ENCODE peak calls at places on chromosome 21, in nine cellular contexts. One of them, this sample, is unnamed.

GRCh38 chr21:15638856-15639549 is 90.8 kb upstream of the USP25 start:
- DNase-seq in stimulated activated CD4-positive, alpha-beta T cell treated with anti-CD3 and anti-CD28 coated beads, Interleukin-1b, Interleukin-23, amount 100 ng/mL, for 24 hours: no peak
- DNase-seq in neuronal stem cell: no peak
- DNase-seq in HFFc6: no peak
- DNase-seq in fibroblast of lung: no peak
- DNase-seq in AG08396: no peak
- DNase-seq in NB4: no peak
- DNase-seq in PC-3: peak
- DNase-seq in choroid plexus epithelial cell: peak
- DNase-seq in this sample: no peak

GRCh38 chr21:26835714-26836265 is 9.4 kb downstream of the ADAMTS1 start:
- DNase-seq in choroid plexus epithelial cell: no peak
- DNase-seq in stimulated activated CD4-positive, alpha-beta T cell treated with anti-CD3 and anti-CD28 coated beads, Interleukin-1b, Interleukin-23, amount 100 ng/mL, for 24 hours: no peak
- DNase-seq in fibroblast of lung: no peak
- DNase-seq in PC-3: no peak
- DNase-seq in AG08396: no peak
- DNase-seq in NB4: no peak
- DNase-seq in neuronal stem cell: no peak
- DNase-seq in HFFc6: no peak
- DNase-seq in this sample: no peak

GRCh38 chr21:29332461-29333354 is 34.0 kb downstream of the BACH1 start:
- DNase-seq in choroid plexus epithelial cell: peak
- DNase-seq in PC-3: peak
- DNase-seq in neuronal stem cell: no peak
- DNase-seq in fibroblast of lung: peak
- DNase-seq in AG08396: no peak
- DNase-seq in stimulated activated CD4-positive, alpha-beta T cell treated with anti-CD3 and anti-CD28 coated beads, Interleukin-1b, Interleukin-23, amount 100 ng/mL, for 24 hours: no peak
- DNase-seq in HFFc6: peak
- DNase-seq in NB4: no peak
- DNase-seq in this sample: no peak

GRCh38 chr21:45447821-45448220 is 42.9 kb downstream of the COL18A1 start:
- DNase-seq in HFFc6: no peak
- DNase-seq in NB4: no peak
- DNase-seq in AG08396: no peak
- DNase-seq in stimulated activated CD4-positive, alpha-beta T cell treated with anti-CD3 and anti-CD28 coated beads, Interleukin-1b, Interleukin-23, amount 100 ng/mL, for 24 hours: no peak
- DNase-seq in neuronal stem cell: no peak
- DNase-seq in PC-3: peak
- DNase-seq in fibroblast of lung: no peak
- DNase-seq in choroid plexus epithelial cell: no peak
- DNase-seq in this sample: no peak

GRCh38 chr21:27648560-27648959 is 681.7 kb upstream of the ADAMTS5 start:
- DNase-seq in neuronal stem cell: no peak
- DNase-seq in HFFc6: peak
- DNase-seq in PC-3: peak
- DNase-seq in NB4: no peak
- DNase-seq in fibroblast of lung: peak
- DNase-seq in stimulated activated CD4-positive, alpha-beta T cell treated with anti-CD3 and anti-CD28 coated beads, Interleukin-1b, Interleukin-23, amount 100 ng/mL, for 24 hours: no peak
- DNase-seq in choroid plexus epithelial cell: peak
- DNase-seq in AG08396: peak
- DNase-seq in this sample: peak

GRCh38 chr21:29585462-29585861 is 286.7 kb downstream of the BACH1 start:
- DNase-seq in fibroblast of lung: no peak
- DNase-seq in choroid plexus epithelial cell: no peak
- DNase-seq in NB4: no peak
- DNase-seq in AG08396: no peak
- DNase-seq in HFFc6: no peak
- DNase-seq in stimulated activated CD4-positive, alpha-beta T cell treated with anti-CD3 and anti-CD28 coated beads, Interleukin-1b, Interleukin-23, amount 100 ng/mL, for 24 hours: no peak
- DNase-seq in neuronal stem cell: no peak
- DNase-seq in PC-3: no peak
- DNase-seq in this sample: no peak

GRCh38 chr21:46183910-46184624 is at the start of gene SPATC1L:
- DNase-seq in AG08396: peak
- DNase-seq in fibroblast of lung: peak
- DNase-seq in choroid plexus epithelial cell: peak
- DNase-seq in NB4: peak
- DNase-seq in PC-3: peak
- DNase-seq in HFFc6: peak
- DNase-seq in stimulated activated CD4-positive, alpha-beta T cell treated with anti-CD3 and anti-CD28 coated beads, Interleukin-1b, Interleukin-23, amount 100 ng/mL, for 24 hours: peak
- DNase-seq in neuronal stem cell: peak
- DNase-seq in this sample: peak

GRCh38 chr21:44082648-44083436 is 24.4 kb upstream of the PWP2 start:
- DNase-seq in neuronal stem cell: no peak
- DNase-seq in PC-3: no peak
- DNase-seq in AG08396: no peak
- DNase-seq in fibroblast of lung: no peak
- DNase-seq in stimulated activated CD4-positive, alpha-beta T cell treated with anti-CD3 and anti-CD28 coated beads, Interleukin-1b, Interleukin-23, amount 100 ng/mL, for 24 hours: no peak
- DNase-seq in choroid plexus epithelial cell: no peak
- DNase-seq in HFFc6: no peak
- DNase-seq in NB4: no peak
- DNase-seq in this sample: no peak

GRCh38 chr21:31732891-31733520 is 1.1 kb upstream of the SCAF4 start:
- DNase-seq in AG08396: no peak
- DNase-seq in neuronal stem cell: no peak
- DNase-seq in PC-3: no peak
- DNase-seq in NB4: peak
- DNase-seq in stimulated activated CD4-positive, alpha-beta T cell treated with anti-CD3 and anti-CD28 coated beads, Interleukin-1b, Interleukin-23, amount 100 ng/mL, for 24 hours: no peak
- DNase-seq in HFFc6: no peak
- DNase-seq in choroid plexus epithelial cell: peak
- DNase-seq in fibroblast of lung: no peak
- DNase-seq in this sample: no peak

GRCh38 chr21:36104306-36105300 is 30.3 kb upstream of the CBR3 start:
- DNase-seq in neuronal stem cell: peak
- DNase-seq in stimulated activated CD4-positive, alpha-beta T cell treated with anti-CD3 and anti-CD28 coated beads, Interleukin-1b, Interleukin-23, amount 100 ng/mL, for 24 hours: no peak
- DNase-seq in fibroblast of lung: peak
- DNase-seq in NB4: no peak
- DNase-seq in PC-3: peak
- DNase-seq in AG08396: no peak
- DNase-seq in HFFc6: no peak
- DNase-seq in choroid plexus epithelial cell: peak
- DNase-seq in this sample: no peak

GRCh38 chr21:37675202-37675801 is 241.0 kb downstream of the KCNJ6 start:
- DNase-seq in AG08396: peak
- DNase-seq in choroid plexus epithelial cell: peak
- DNase-seq in stimulated activated CD4-positive, alpha-beta T cell treated with anti-CD3 and anti-CD28 coated beads, Interleukin-1b, Interleukin-23, amount 100 ng/mL, for 24 hours: peak
- DNase-seq in NB4: peak
- DNase-seq in fibroblast of lung: peak
- DNase-seq in PC-3: peak
- DNase-seq in neuronal stem cell: peak
- DNase-seq in HFFc6: no peak
- DNase-seq in this sample: peak

GRCh38 chr21:25938673-25939395 is 204.1 kb downstream of the GABPA start:
- DNase-seq in PC-3: no peak
- DNase-seq in AG08396: no peak
- DNase-seq in HFFc6: no peak
- DNase-seq in NB4: no peak
- DNase-seq in stimulated activated CD4-positive, alpha-beta T cell treated with anti-CD3 and anti-CD28 coated beads, Interleukin-1b, Interleukin-23, amount 100 ng/mL, for 24 hours: no peak
- DNase-seq in neuronal stem cell: no peak
- DNase-seq in fibroblast of lung: no peak
- DNase-seq in choroid plexus epithelial cell: peak
- DNase-seq in this sample: no peak

GRCh38 chr21:16185766-16186165 is 456.0 kb downstream of the USP25 start:
- DNase-seq in choroid plexus epithelial cell: no peak
- DNase-seq in neuronal stem cell: no peak
- DNase-seq in fibroblast of lung: no peak
- DNase-seq in HFFc6: no peak
- DNase-seq in AG08396: no peak
- DNase-seq in PC-3: no peak
- DNase-seq in NB4: no peak
- DNase-seq in stimulated activated CD4-positive, alpha-beta T cell treated with anti-CD3 and anti-CD28 coated beads, Interleukin-1b, Interleukin-23, amount 100 ng/mL, for 24 hours: no peak
- DNase-seq in this sample: no peak

GRCh38 chr21:45822429-45823099 is 159.0 kb upstream of the COL6A1 start:
- DNase-seq in NB4: no peak
- DNase-seq in PC-3: no peak
- DNase-seq in choroid plexus epithelial cell: no peak
- DNase-seq in HFFc6: no peak
- DNase-seq in AG08396: no peak
- DNase-seq in stimulated activated CD4-positive, alpha-beta T cell treated with anti-CD3 and anti-CD28 coated beads, Interleukin-1b, Interleukin-23, amount 100 ng/mL, for 24 hours: no peak
- DNase-seq in fibroblast of lung: no peak
- DNase-seq in neuronal stem cell: no peak
- DNase-seq in this sample: no peak

GRCh38 chr21:45535341-45536081 is 6.7 kb downstream of the SLC19A1 start:
- DNase-seq in AG08396: no peak
- DNase-seq in choroid plexus epithelial cell: no peak
- DNase-seq in HFFc6: no peak
- DNase-seq in NB4: peak
- DNase-seq in neuronal stem cell: no peak
- DNase-seq in fibroblast of lung: no peak
- DNase-seq in PC-3: no peak
- DNase-seq in stimulated activated CD4-positive, alpha-beta T cell treated with anti-CD3 and anti-CD28 coated beads, Interleukin-1b, Interleukin-23, amount 100 ng/mL, for 24 hours: no peak
- DNase-seq in this sample: no peak

GRCh38 chr21:29351691-29352090 is 53.0 kb downstream of the BACH1 start:
- DNase-seq in choroid plexus epithelial cell: peak
- DNase-seq in NB4: no peak
- DNase-seq in HFFc6: peak
- DNase-seq in PC-3: no peak
- DNase-seq in AG08396: peak
- DNase-seq in fibroblast of lung: peak
- DNase-seq in neuronal stem cell: no peak
- DNase-seq in stimulated activated CD4-positive, alpha-beta T cell treated with anti-CD3 and anti-CD28 coated beads, Interleukin-1b, Interleukin-23, amount 100 ng/mL, for 24 hours: no peak
- DNase-seq in this sample: no peak

GRCh38 chr21:19228241-19228640 is 824.7 kb upstream of the TMPRSS15 start:
- DNase-seq in neuronal stem cell: no peak
- DNase-seq in choroid plexus epithelial cell: no peak
- DNase-seq in fibroblast of lung: no peak
- DNase-seq in stimulated activated CD4-positive, alpha-beta T cell treated with anti-CD3 and anti-CD28 coated beads, Interleukin-1b, Interleukin-23, amount 100 ng/mL, for 24 hours: no peak
- DNase-seq in NB4: no peak
- DNase-seq in PC-3: no peak
- DNase-seq in HFFc6: no peak
- DNase-seq in AG08396: no peak
- DNase-seq in this sample: peak

GRCh38 chr21:37658994-37659458 is 257.2 kb downstream of the KCNJ6 start:
- DNase-seq in fibroblast of lung: peak
- DNase-seq in AG08396: peak
- DNase-seq in choroid plexus epithelial cell: peak
- DNase-seq in HFFc6: peak
- DNase-seq in NB4: no peak
- DNase-seq in PC-3: peak
- DNase-seq in neuronal stem cell: no peak
- DNase-seq in stimulated activated CD4-positive, alpha-beta T cell treated with anti-CD3 and anti-CD28 coated beads, Interleukin-1b, Interleukin-23, amount 100 ng/mL, for 24 hours: no peak
- DNase-seq in this sample: peak

GRCh38 chr21:43866659-43867331 is 1.8 kb downstream of the AGPAT3 start:
- DNase-seq in neuronal stem cell: no peak
- DNase-seq in stimulated activated CD4-positive, alpha-beta T cell treated with anti-CD3 and anti-CD28 coated beads, Interleukin-1b, Interleukin-23, amount 100 ng/mL, for 24 hours: peak
- DNase-seq in HFFc6: no peak
- DNase-seq in NB4: no peak
- DNase-seq in PC-3: peak
- DNase-seq in AG08396: no peak
- DNase-seq in choroid plexus epithelial cell: peak
- DNase-seq in fibroblast of lung: no peak
- DNase-seq in this sample: no peak

GRCh38 chr21:32955307-32955937 is 70.3 kb upstream of the OLIG2 start:
- DNase-seq in HFFc6: no peak
- DNase-seq in AG08396: no peak
- DNase-seq in fibroblast of lung: no peak
- DNase-seq in stimulated activated CD4-positive, alpha-beta T cell treated with anti-CD3 and anti-CD28 coated beads, Interleukin-1b, Interleukin-23, amount 100 ng/mL, for 24 hours: no peak
- DNase-seq in neuronal stem cell: peak
- DNase-seq in choroid plexus epithelial cell: no peak
- DNase-seq in PC-3: no peak
- DNase-seq in NB4: no peak
- DNase-seq in this sample: no peak